ENCODE peak calls at places on chromosomes 16 and 17, in five cellular contexts. I is HEK293T, S is HepG2, H is NT2/D1, T is GM12878. D is an unnamed sample.

GRCh38 chr16:49469930-49470451 is 96.4 kb downstream of the C16orf78 start:
- DNase-seq in S (no peak), H (no peak), I (no peak), T (no peak), D (no peak)

GRCh38 chr17:45366691-45367090 is 49.9 kb upstream of the MAP3K14 start:
- DNase-seq in T (no peak), H (no peak), I (no peak), S (no peak), D (no peak)

GRCh38 chr17:1727258-1727789 is 2.8 kb downstream of the WDR81 start:
- DNase-seq in I (no peak), T (no peak), H (no peak), S (no peak), D (no peak)

GRCh38 chr17:50289268-50289667 is 15.0 kb downstream of the TMEM92 start:
- DNase-seq in S (no peak), H (no peak), I (no peak), T (no peak), D (no peak)

GRCh38 chr16:49150341-49150740 is 131.3 kb downstream of the CBLN1 start:
- DNase-seq in H (no peak), S (no peak), I (no peak), T (no peak), D (no peak)

GRCh38 chr17:17750881-17751280 is 69.6 kb downstream of the RAI1 start:
- DNase-seq in H (no peak), I (no peak), T (peak; percentile 47), S (no peak), D (no peak)

GRCh38 chr17:1440921-1441320 is 15.1 kb downstream of the CRK start:
- DNase-seq in S (no peak), H (no peak), I (no peak), T (no peak), D (no peak)

GRCh38 chr17:45784583-45785372 is 658 bp downstream of the CRHR1 start:
- DNase-seq in T (no peak), I (peak; percentile 60), H (no peak), S (peak; percentile 24), D (peak; percentile 80)

GRCh38 chr17:75077072-75077489 is 10.7 kb upstream of the SLC16A5 start:
- DNase-seq in S (peak; percentile 76), I (no peak), H (no peak), T (no peak), D (no peak)

GRCh38 chr17:50681260-50682200 is 26.2 kb downstream of the ANKRD40 start:
- DNase-seq in H (no peak), I (peak; percentile 78), T (no peak), S (peak; percentile 69), D (no peak)

GRCh38 chr16:4601317-4602186 is 13.1 kb downstream of the UBALD1 start:
- DNase-seq in S (no peak), T (no peak), I (no peak), H (no peak), D (no peak)

GRCh38 chr17:77959216-77959925 is 868 bp downstream of the TNRC6C start:
- DNase-seq in I (no peak), S (no peak), H (no peak), T (no peak), D (peak; percentile 61)

GRCh38 chr17:17417718-17418151 is 59.1 kb upstream of the MED9 start:
- DNase-seq in H (no peak), I (no peak), S (peak; percentile 68), T (no peak), D (no peak)

GRCh38 chr17:75843577-75844529 is at the start of gene UNC13D:
- DNase-seq in I (no peak), S (peak; percentile 76), H (no peak), T (no peak), D (no peak)

GRCh38 chr16:14955546-14956231 is 18.4 kb downstream of the NPIPA1 start:
- DNase-seq in H (no peak), I (no peak), T (no peak), S (no peak), D (no peak)
- TF ChIP-seq SUZ12 in H (no peak), I (no peak), T (no peak), S (no peak), D (no peak)

GRCh38 chr17:82911822-82912221 is 72.0 kb upstream of the ZNF750 start:
- DNase-seq in T (no peak), I (no peak), H (no peak), S (no peak), D (no peak)
- TF ChIP-seq SUZ12 in T (no peak), I (no peak), H (no peak), S (no peak), D (no peak)

GRCh38 chr16:81697321-81697885 is 81.7 kb upstream of the PLCG2 start:
- DNase-seq in S (peak; percentile 45), T (no peak), H (peak; percentile 50), I (peak; percentile 60), D (peak; percentile 82)
- TF ChIP-seq SUZ12 in S (no peak), T (no peak), H (no peak), I (no peak), D (no peak)

DNA sequence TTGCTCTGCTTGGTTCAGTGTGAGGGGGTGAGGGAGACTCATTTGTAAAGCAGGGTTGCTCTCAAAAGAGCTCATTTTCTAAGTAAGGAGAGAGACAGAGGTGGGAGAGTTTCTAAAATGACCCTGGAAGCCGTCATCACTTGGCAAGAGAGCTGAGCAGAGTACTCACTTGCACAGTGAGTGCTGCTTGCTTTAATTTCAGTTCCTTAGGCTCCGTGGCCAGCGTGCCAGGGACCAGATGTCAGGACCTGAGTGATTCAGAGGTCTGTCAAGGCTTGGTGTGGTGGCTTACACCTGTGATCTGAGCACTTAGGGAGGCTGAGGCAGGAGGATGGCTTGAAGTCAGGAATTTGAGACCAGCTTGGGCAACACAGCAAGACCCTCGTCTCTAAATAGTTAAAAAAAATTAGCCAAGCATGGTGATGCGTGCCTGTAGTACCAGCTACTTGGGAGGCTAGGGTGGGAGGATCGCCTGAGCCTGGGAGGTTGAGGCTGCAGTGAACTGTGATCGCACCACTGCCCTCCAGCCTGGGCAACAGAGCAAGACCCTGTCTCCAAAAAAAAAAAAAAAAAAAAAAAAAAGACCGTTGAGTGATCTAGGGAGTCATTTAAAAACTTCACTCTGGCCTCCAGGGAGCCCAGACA is 10.7 kb downstream of the ZNF205 start:
- DNase-seq in I (no peak), H (no peak), T (no peak), S (no peak), D (no peak)
- TF ChIP-seq SUZ12 in I (no peak), H (no peak), T (no peak), S (no peak), D (no peak)

DNA sequence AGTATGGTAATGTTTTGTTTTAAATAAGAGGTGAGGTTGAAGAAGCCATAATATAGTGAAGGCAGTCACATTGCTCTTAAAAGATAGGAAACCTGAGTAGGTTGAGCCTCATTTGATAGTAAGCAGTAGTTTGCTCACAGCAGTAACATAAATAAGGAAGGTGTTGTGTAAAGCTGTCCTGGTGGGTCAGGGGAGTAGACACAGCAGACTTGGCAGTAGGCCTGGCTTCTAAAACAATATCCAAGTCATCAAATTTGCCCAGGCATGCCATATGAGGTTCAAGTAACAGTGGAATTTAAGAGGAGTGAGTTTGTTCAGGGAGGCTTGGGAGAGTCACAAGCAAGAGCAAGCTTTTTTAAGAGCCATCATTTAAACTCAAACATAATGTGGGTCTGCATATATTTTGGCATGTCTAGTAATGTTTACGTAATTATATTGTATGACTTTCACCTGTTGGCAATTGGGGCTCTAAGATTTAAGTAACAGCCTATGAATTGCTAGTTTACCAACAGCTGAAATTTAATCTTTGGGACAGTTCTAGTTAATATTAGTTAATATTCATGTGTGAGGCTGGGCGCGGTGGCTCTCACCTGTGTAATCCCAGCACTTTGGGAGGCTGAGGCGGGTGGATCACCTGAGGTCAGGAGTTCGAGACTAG is 6.6 kb downstream of the NFATC3 start:
- DNase-seq in I (no peak), H (no peak), T (no peak), S (peak; percentile 70), D (no peak)
- TF ChIP-seq SUZ12 in I (no peak), H (no peak), T (no peak), S (no peak), D (no peak)

DNA sequence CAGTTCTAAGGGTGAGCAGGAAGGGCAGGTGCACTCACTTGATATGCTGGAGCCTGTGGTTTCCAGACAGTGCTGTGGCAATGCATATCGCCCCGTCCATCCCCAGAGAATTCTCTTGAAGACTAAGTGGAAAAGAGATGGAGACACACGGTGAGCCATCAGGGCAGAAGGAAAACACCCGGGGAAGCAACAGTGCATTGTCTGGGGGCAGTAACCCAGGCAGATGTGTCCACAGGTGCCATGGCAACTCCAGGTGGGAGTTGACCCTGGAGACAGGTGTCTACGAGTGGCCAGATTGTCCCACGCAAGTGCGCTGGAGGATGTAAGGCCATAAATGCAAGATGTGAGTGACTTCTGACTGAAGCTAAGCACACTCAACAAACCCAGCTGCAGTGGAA is 35.1 kb downstream of the NLRC3 start:
- DNase-seq in H (no peak), T (no peak), S (no peak), I (no peak), D (no peak)
- TF ChIP-seq SUZ12 in H (no peak), T (no peak), S (no peak), I (no peak), D (no peak)

DNA sequence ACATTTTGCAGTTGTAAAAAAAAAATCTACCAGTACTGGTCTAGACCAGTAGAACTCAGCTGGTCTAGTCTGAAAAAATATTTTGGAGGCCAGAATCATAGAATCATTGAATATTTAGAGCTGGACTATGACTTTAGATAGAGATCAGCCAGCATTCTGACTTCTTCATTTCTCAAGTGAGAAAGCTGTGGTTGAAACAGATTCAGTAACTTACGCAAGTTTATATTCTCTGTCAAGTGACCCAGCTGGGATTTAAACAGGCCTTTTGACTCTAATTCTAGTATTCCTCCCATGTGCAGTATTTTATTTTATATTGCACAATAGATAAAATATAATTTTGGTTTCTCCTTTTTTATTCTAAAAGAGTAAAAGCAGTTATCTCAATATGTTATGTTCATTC is 4.9 kb downstream of the TNRC6A start:
- DNase-seq in H (no peak), I (no peak), T (no peak), S (no peak), D (no peak)
- TF ChIP-seq SUZ12 in H (no peak), I (no peak), T (no peak), S (no peak), D (no peak)

GRCh38 chr17:82949361-82949760 is 109.5 kb upstream of the ZNF750 start:
- DNase-seq in H (no peak), S (no peak), I (no peak), T (no peak), D (no peak)
- TF ChIP-seq SUZ12 in H (no peak), S (no peak), I (no peak), T (no peak), D (no peak)

GRCh38 chr16:84925092-84925772 is 86.1 kb downstream of the ZDHHC7 start:
- DNase-seq in I (peak; percentile 77), T (no peak), S (peak; percentile 53), H (peak; percentile 23), D (peak; percentile 95)

GRCh38 chr16:84919751-84920150 is 91.6 kb downstream of the ZDHHC7 start:
- DNase-seq in T (no peak), S (no peak), I (no peak), H (no peak), D (no peak)

GRCh38 chr16:84920333-84920732 is 91.0 kb downstream of the ZDHHC7 start:
- DNase-seq in I (no peak), S (no peak), H (no peak), T (no peak), D (no peak)

GRCh38 chr16:84924339-84925091 is 86.8 kb downstream of the ZDHHC7 start:
- DNase-seq in T (no peak), I (no peak), S (peak; percentile 64), H (no peak), D (no peak)

GRCh38 chr16:84922351-84923135 is 88.8 kb downstream of the ZDHHC7 start:
- DNase-seq in H (no peak), S (peak; percentile 38), I (no peak), T (no peak), D (no peak)
- TF ChIP-seq SUZ12 in H (no peak), S (no peak), I (no peak), T (no peak), D (no peak)

D was measured in H1.